ENCODE peak calls at places on chromosomes 5 and 9, in six cellular contexts. Q, C, M, Y, T and G are unnamed samples.

GRCh38 chr5:178989311-178989710 is 5.8 kb downstream of the GRM6 start:
- DNase-seq in M (no peak), Y (no peak), T (no peak), Q (no peak), C (no peak), G (no peak)

GRCh38 chr5:150066436-150066835 is 19.9 kb downstream of the CSF1R start:
- DNase-seq in M (no peak), C (no peak), T (no peak), Q (no peak), Y (no peak), G (no peak)

GRCh38 chr5:126658526-126658925 is 57.8 kb downstream of the PHAX start:
- DNase-seq in Y (no peak), Q (no peak), C (no peak), M (no peak), T (no peak), G (no peak)

GRCh38 chr5:65482727-65483473 is 1.2 kb upstream of the ADAMTS6 start:
- DNase-seq in M (no peak), Q (no peak), C (no peak), Y (no peak), T (no peak), G (no peak)

GRCh38 chr5:80799041-80799440 is 144.3 kb upstream of the DHFR start:
- DNase-seq in Q (no peak), Y (no peak), C (no peak), M (no peak), T (no peak), G (no peak)

GRCh38 chr9:127340721-127341120 is 56.2 kb upstream of the SLC2A8 start:
- DNase-seq in Q (no peak), C (no peak), Y (no peak), T (no peak), M (no peak), G (no peak)

GRCh38 chr9:130192600-130192999 is 20.4 kb downstream of the NCS1 start:
- DNase-seq in Q (no peak), T (no peak), M (no peak), C (no peak), Y (no peak), G (no peak)

GRCh38 chr9:20369391-20369790 is 252.9 kb downstream of the MLLT3 start:
- DNase-seq in Y (no peak), T (no peak), Q (no peak), M (no peak), C (no peak), G (no peak)

GRCh38 chr5:148145916-148146315 is 22.4 kb upstream of the SPINK14 start:
- DNase-seq in Q (no peak), Y (no peak), C (no peak), M (peak; percentile 17), T (no peak), G (no peak)

GRCh38 chr5:171580506-171581265 is 161.2 kb downstream of the FGF18 start:
- DNase-seq in T (no peak), Q (no peak), Y (no peak), M (no peak), C (no peak), G (peak; percentile 29)

GRCh38 chr5:104977530-104977929 is 1414.9 kb upstream of the NUDT12 start:
- DNase-seq in Y (no peak), T (no peak), M (peak; percentile 8), Q (no peak), C (no peak), G (no peak)

GRCh38 chr9:109026306-109026705 is 13.0 kb upstream of the CTNNAL1 start:
- DNase-seq in Q (no peak), M (no peak), Y (no peak), C (no peak), T (no peak), G (no peak)

GRCh38 chr9:28134577-28134976 is 561.3 kb upstream of the C9orf72 start:
- DNase-seq in C (no peak), M (no peak), Q (no peak), Y (no peak), T (no peak), G (no peak)

GRCh38 chr5:103918668-103919367 is 356.2 kb upstream of the NUDT12 start:
- DNase-seq in T (no peak), Q (no peak), M (no peak), Y (no peak), C (no peak), G (no peak)

GRCh38 chr5:142748568-142749249 is 21.5 kb upstream of the ARHGAP26 start:
- DNase-seq in Y (no peak), M (no peak), T (peak; percentile 3), Q (peak; percentile 41), C (peak; percentile 70), G (no peak)

GRCh38 chr5:150136290-150136689 is 19.4 kb downstream of the PDGFRB start:
- DNase-seq in Q (no peak), M (no peak), C (no peak), T (no peak), Y (no peak), G (no peak)

GRCh38 chr5:57194653-57195052 is 20.8 kb downstream of the GPBP1 start:
- DNase-seq in C (no peak), Q (no peak), M (no peak), Y (no peak), T (no peak), G (no peak)

GRCh38 chr5:62017092-62017491 is 288.9 kb upstream of the KIF2A start:
- DNase-seq in M (no peak), Q (no peak), Y (no peak), T (no peak), C (no peak), G (no peak)

GRCh38 chr5:65961644-65962043 is 35.3 kb downstream of the ERBIN start:
- DNase-seq in Q (no peak), T (no peak), C (no peak), M (no peak), Y (no peak), G (no peak)

GRCh38 chr9:13934411-13934810 is 379.5 kb downstream of the NFIB start:
- DNase-seq in Q (no peak), Y (no peak), M (no peak), C (no peak), T (no peak), G (no peak)

GRCh38 chr5:141958113-141958512 is at the start of gene PCDH12:
- DNase-seq in M (no peak), T (no peak), Q (no peak), Y (no peak), C (no peak), G (no peak)

GRCh38 chr9:132008871-132009812 is 70.5 kb downstream of the MED27 start:
- DNase-seq in C (no peak), T (no peak), Q (no peak), M (no peak), Y (no peak), G (no peak)

GRCh38 chr9:36213387-36213786 is 22.7 kb downstream of the CLTA start:
- DNase-seq in T (no peak), Q (no peak), Y (no peak), M (no peak), C (no peak), G (no peak)

GRCh38 chr5:37506241-37506640 is 127.1 kb downstream of the WDR70 start:
- DNase-seq in Q (no peak), T (no peak), M (no peak), Y (no peak), C (no peak), G (no peak)

GRCh38 chr9:127264462-127265040 is at the start of gene GARNL3:
- DNase-seq in C (no peak), Y (no peak), Q (no peak), T (no peak), M (no peak), G (no peak)

GRCh38 chr9:36728651-36729520 is 156.2 kb downstream of the MELK start:
- DNase-seq in Q (peak; percentile 44), Y (no peak), T (peak; percentile 13), C (peak; percentile 59), M (peak; percentile 82), G (no peak)

GRCh38 chr5:127143722-127144121 is 70.4 kb upstream of the C5orf63 start:
- DNase-seq in M (no peak), T (no peak), Y (no peak), C (no peak), Q (no peak), G (no peak)